ENCODE peak calls at places on chromosome 1, in nine cellular contexts. G is DMS153; D is pancreas; S is CD4-positive, CD25-positive, alpha-beta regulatory T cell; R is PC-3; L is CD4-positive, alpha-beta memory T cell; Z is right cardiac atrium; C is mesenteric fat pad; N is upper lobe of right lung. T is an unnamed sample.

GRCh38 chr1:162835157-162835899 is 25.6 kb downstream of the CCDC190 start:
- DNase-seq in G (no peak), R (no peak), Z (no peak), N (no peak), S (no peak), L (no peak), D (no peak), C (no peak), T (no peak)

GRCh38 chr1:19785660-19786059 is 14.1 kb downstream of the TMCO4 start:
- DNase-seq in N (no peak), S (no peak), G (no peak), L (no peak), D (no peak), R (no peak), C (no peak), Z (no peak), T (no peak)

GRCh38 chr1:180565472-180565871 is 6.7 kb downstream of the OVAAL start:
- DNase-seq in N (no peak), S (no peak), D (no peak), G (no peak), R (no peak), L (no peak), Z (no peak), C (no peak), T (no peak)

GRCh38 chr1:39509360-39510009 is 18.0 kb downstream of the BMP8A start:
- DNase-seq in Z (peak; percentile 76), G (no peak), C (no peak), N (no peak), S (no peak), R (no peak), D (peak; percentile 11), L (no peak), T (no peak)

GRCh38 chr1:187203257-187203656 is 374.5 kb downstream of the PLA2G4A start:
- DNase-seq in S (no peak), Z (no peak), R (peak; percentile 73), G (no peak), N (no peak), D (no peak), L (no peak), C (no peak), T (no peak)

GRCh38 chr1:231357187-231357772 is 19.2 kb downstream of the SPRTN start:
- DNase-seq in N (no peak), Z (no peak), C (no peak), R (no peak), S (no peak), L (no peak), D (no peak), G (no peak), T (no peak)

GRCh38 chr1:14328687-14329086 is 269.8 kb upstream of the KAZN start:
- DNase-seq in G (no peak), C (no peak), R (peak; percentile 75), D (no peak), N (no peak), L (no peak), Z (no peak), S (no peak), T (no peak)

GRCh38 chr1:237166593-237167077 is 124.7 kb downstream of the RYR2 start:
- DNase-seq in Z (no peak), D (no peak), R (no peak), G (no peak), N (no peak), L (no peak), S (no peak), C (no peak), T (no peak)